ENCODE peak calls at places on chromosomes 1 and 21, in four cellular contexts. K is neuronal stem cell, U is H1, Y is H9. C is an unnamed sample.

GRCh38 chr21:33854604-33855003 is 61.0 kb downstream of the ATP5PO start:
- DNase-seq in U (no peak), Y (no peak), K (no peak), C (peak)

GRCh38 chr1:108316545-108316944 is 72.7 kb upstream of the NBPF4 start:
- DNase-seq in K (no peak), U (no peak), Y (no peak), C (peak)

GRCh38 chr1:152735648-152736047 is 22.2 kb upstream of the KPRP start:
- DNase-seq in Y (no peak), K (no peak), U (no peak), C (no peak)

GRCh38 chr1:182391362-182392044 is at the start of gene GLUL:
- DNase-seq in K (peak), U (peak), Y (peak), C (peak)

GRCh38 chr21:45847870-45848269 is 133.7 kb upstream of the COL6A1 start:
- DNase-seq in U (no peak), Y (peak), K (no peak), C (no peak)

GRCh38 chr1:101022294-101022693 is 3.3 kb downstream of the DPH5 start:
- DNase-seq in K (no peak), U (no peak), Y (no peak), C (peak)

GRCh38 chr1:198499588-198499987 is 40.9 kb downstream of the ATP6V1G3 start:
- DNase-seq in U (no peak), Y (no peak), K (no peak), C (no peak)

GRCh38 chr1:155466996-155467395 is 95.6 kb downstream of the ASH1L start:
- DNase-seq in Y (no peak), U (no peak), K (no peak), C (peak)

GRCh38 chr1:146012703-146013565 is 8.6 kb downstream of the HJV start:
- DNase-seq in U (no peak), Y (no peak), K (peak), C (peak)

GRCh38 chr1:47627016-47627415 is 189.2 kb downstream of the FOXD2 start:
- DNase-seq in Y (peak), U (no peak), K (no peak), C (no peak)

GRCh38 chr1:201385299-201385891 is 7.9 kb upstream of the TNNT2 start:
- DNase-seq in K (no peak), U (peak), Y (peak), C (peak)

GRCh38 chr1:17837631-17838030 is 82.5 kb downstream of the ACTL8 start:
- DNase-seq in U (no peak), Y (no peak), K (no peak), C (no peak)

GRCh38 chr1:147171399-147172167 is 687 bp downstream of the PRKAB2 start:
- DNase-seq in Y (no peak), U (no peak), K (no peak), C (peak)

GRCh38 chr1:25360596-25361581 is 22.8 kb downstream of the TMEM50A start:
- DNase-seq in K (no peak), U (no peak), Y (no peak), C (peak)

GRCh38 chr1:165456861-165457260 is 11.9 kb upstream of the RXRG start:
- DNase-seq in U (no peak), Y (no peak), K (no peak), C (no peak)

GRCh38 chr1:242435200-242435599 is 89.3 kb downstream of the PLD5 start:
- DNase-seq in K (no peak), U (no peak), Y (no peak), C (no peak)

GRCh38 chr21:45351526-45352275 is 53.3 kb upstream of the COL18A1 start:
- DNase-seq in U (no peak), Y (no peak), K (no peak), C (no peak)

GRCh38 chr1:228088586-228089498 is 6.3 kb downstream of the ARF1 start:
- DNase-seq in K (no peak), U (no peak), Y (no peak), C (peak)

GRCh38 chr1:23027352-23027907 is 8.2 kb downstream of the KDM1A start:
- DNase-seq in Y (no peak), U (no peak), K (no peak), C (no peak)

GRCh38 chr1:55064861-55065263 is 25.5 kb downstream of the PCSK9 start:
- DNase-seq in K (no peak), U (no peak), Y (peak), C (peak)

GRCh38 chr21:29005696-29006095 is 13.0 kb upstream of the LTN1 start:
- DNase-seq in Y (no peak), U (no peak), K (no peak), C (no peak)
- H4K8ac ChIP-seq in Y (no peak), U (no peak), K (no peak), C (no peak)

GRCh38 chr1:230824571-230825060 is 43.7 kb downstream of the C1orf198 start:
- DNase-seq in Y (no peak), K (no peak), U (no peak), C (peak)

GRCh38 chr1:230826166-230826875 is 42.0 kb downstream of the C1orf198 start:
- DNase-seq in U (no peak), K (no peak), Y (no peak), C (no peak)

GRCh38 chr1:230823835-230824485 is 44.4 kb downstream of the C1orf198 start:
- DNase-seq in K (no peak), Y (no peak), U (no peak), C (no peak)

GRCh38 chr1:230825804-230826160 is 42.5 kb downstream of the C1orf198 start:
- DNase-seq in U (no peak), Y (no peak), K (no peak), C (no peak)

DNA sequence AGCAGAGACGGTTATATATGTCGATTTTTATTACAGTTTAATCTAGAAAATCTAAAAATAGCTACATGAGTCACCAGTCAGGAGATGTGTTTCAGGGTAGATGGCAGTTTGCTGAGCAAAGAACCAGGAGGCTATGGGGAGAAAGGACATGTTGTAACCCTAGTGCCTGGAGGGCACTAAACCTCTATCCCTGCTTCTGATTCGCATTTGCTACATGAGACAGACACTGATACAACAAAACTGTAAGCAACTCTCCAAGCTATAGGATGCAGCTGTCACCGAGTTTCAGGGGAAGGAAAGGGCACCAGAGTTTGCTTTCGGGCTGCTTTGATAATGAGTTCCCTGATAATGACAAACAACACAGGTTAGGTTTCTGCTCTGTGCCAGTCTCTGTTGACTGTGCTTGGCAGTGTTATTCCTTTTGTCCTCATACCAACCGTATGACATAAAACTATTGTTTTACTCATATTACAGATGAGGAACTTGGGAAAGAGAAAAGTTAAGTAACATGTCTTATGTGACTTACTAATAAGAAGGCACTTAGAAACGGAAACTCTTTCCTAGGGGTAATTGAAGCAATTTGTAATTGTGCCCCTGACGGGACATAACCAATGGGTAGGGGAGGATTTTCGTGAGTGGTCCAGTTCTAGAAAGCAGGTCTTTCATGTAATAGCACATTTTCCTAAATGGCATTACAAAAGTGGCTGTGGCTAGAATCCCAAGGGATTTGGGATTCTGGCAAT is 43.1 kb downstream of the C1orf198 start:
- DNase-seq in U (no peak), Y (no peak), K (no peak), C (peak)
- H3K9ac ChIP-seq in U (no peak), Y (no peak), K (no peak), C (peak)

GRCh38 chr1:26862781-26863676 is at the start of gene SFN:
- DNase-seq in K (no peak), U (peak), Y (peak), C (no peak)

GRCh38 chr1:26863677-26864060 is 720 bp downstream of the SFN start:
- DNase-seq in U (no peak), K (no peak), Y (no peak), C (no peak)

GRCh38 chr1:26861286-26861701 is 1.7 kb upstream of the SFN start:
- DNase-seq in K (no peak), Y (no peak), U (no peak), C (peak)

GRCh38 chr1:26861889-26862371 is 1.0 kb upstream of the SFN start:
- DNase-seq in U (no peak), K (no peak), Y (no peak), C (no peak)

GRCh38 chr1:26864610-26865480 is 1.9 kb downstream of the SFN start:
- DNase-seq in U (peak), Y (peak), K (peak), C (peak)
- H4K8ac ChIP-seq in U (peak), Y (no peak), K (peak), C (peak)

GRCh38 chr1:40310129-40310461 is 7.0 kb downstream of the COL9A2 start:
- DNase-seq in Y (no peak), U (no peak), K (no peak), C (no peak)

GRCh38 chr1:40311692-40312091 is 5.4 kb downstream of the COL9A2 start:
- DNase-seq in K (no peak), U (no peak), Y (no peak), C (no peak)

GRCh38 chr1:40309374-40310128 is 7.5 kb downstream of the COL9A2 start:
- DNase-seq in K (peak), U (no peak), Y (no peak), C (no peak)

GRCh38 chr1:40312238-40313205 is 4.6 kb downstream of the COL9A2 start:
- DNase-seq in Y (no peak), U (no peak), K (no peak), C (no peak)

GRCh38 chr1:40310983-40311642 is 6.0 kb downstream of the COL9A2 start:
- DNase-seq in U (no peak), K (no peak), Y (peak), C (no peak)
- H3K9ac ChIP-seq in U (no peak), K (no peak), Y (no peak), C (no peak)

GRCh38 chr1:234898455-234899033 is 230.1 kb downstream of the TOMM20 start:
- DNase-seq in K (no peak), U (no peak), Y (no peak), C (no peak)
- H4K8ac ChIP-seq in K (no peak), U (no peak), Y (no peak), C (peak)

DNA sequence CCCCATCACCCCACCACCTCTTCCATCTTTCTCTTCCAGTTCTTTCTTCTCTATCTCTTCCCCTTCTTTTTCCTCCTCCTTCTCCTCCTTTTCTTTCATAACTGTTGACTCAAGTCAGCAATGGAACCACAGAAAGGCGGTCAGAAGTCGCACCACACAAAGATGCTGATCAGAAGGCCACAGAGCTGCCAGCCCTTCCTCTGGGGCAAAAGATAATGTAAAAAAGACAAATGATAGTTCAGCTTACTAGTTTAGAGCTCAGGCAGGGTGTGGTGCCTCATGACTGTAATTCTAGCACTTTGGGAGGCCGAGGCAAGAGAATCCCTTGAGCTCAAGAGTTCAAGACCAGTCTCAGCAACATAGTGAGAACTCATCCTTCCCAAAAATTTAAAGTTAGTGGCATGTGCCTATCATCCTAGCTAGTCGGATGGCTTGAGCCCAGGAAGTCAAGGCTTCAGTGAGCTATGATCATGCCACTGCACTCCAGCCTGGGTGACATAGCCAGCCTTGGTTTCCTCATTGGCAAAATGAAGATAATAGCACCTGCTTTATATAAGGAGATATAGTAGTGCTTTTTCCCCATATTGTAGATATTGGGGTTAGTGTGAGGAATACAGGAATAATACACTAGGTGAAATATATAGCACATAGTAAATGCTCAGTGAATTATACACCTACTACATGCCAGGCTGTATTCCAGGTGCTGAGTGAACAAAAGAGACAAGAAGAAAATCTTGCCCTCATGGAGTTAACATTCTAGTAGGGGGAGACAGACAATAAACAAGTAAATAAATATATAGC is 12.5 kb upstream of the IGSF3 start:
- DNase-seq in K (no peak), U (no peak), Y (no peak), C (no peak)
- H3K9ac ChIP-seq in K (no peak), U (no peak), Y (no peak), C (no peak)

GRCh38 chr1:206891412-206891811 is 5.8 kb upstream of the IL24 start:
- DNase-seq in U (no peak), K (no peak), Y (no peak), C (no peak)

GRCh38 chr1:206890690-206891089 is 6.6 kb upstream of the IL24 start:
- DNase-seq in Y (no peak), U (no peak), K (no peak), C (peak)

GRCh38 chr1:206887701-206888100 is 9.5 kb upstream of the IL24 start:
- DNase-seq in U (no peak), K (no peak), Y (no peak), C (peak)

GRCh38 chr1:206892351-206892984 is 4.8 kb upstream of the IL24 start:
- DNase-seq in K (no peak), Y (no peak), U (no peak), C (peak)

GRCh38 chr1:206890125-206890637 is 7.1 kb upstream of the IL24 start:
- DNase-seq in K (no peak), U (no peak), Y (no peak), C (no peak)
- H4K8ac ChIP-seq in K (no peak), U (no peak), Y (no peak), C (peak)

GRCh38 chr1:91606546-91607078 is 106.0 kb downstream of the CDC7 start:
- DNase-seq in U (no peak), Y (no peak), K (no peak), C (no peak)

GRCh38 chr1:91608876-91609275 is 108.2 kb downstream of the CDC7 start:
- DNase-seq in K (no peak), U (no peak), Y (no peak), C (peak)

GRCh38 chr1:91604632-91605031 is 104.0 kb downstream of the CDC7 start:
- DNase-seq in Y (no peak), U (no peak), K (no peak), C (no peak)

GRCh38 chr1:91603409-91603808 is 102.8 kb downstream of the CDC7 start:
- DNase-seq in Y (no peak), K (no peak), U (no peak), C (no peak)

DNA sequence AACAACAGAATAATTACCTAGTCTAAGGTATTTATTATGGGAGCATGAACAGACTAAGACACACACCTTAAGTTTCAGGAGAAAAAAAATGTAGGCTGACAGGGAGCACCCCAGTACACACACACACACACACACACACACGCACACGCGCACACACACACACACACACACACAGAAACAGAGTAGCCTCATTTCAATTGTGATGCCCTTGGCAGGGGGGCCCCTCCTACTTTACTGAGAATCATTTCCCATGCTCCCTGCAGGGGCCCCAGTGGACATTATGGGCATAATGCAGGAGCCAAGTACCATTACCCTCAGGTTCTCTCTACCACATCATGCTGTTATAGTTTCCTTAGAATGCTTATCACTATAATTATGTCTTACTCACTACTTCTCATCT is 104.9 kb downstream of the CDC7 start:
- DNase-seq in U (no peak), Y (no peak), K (no peak), C (no peak)
- H3K9ac ChIP-seq in U (no peak), Y (no peak), K (no peak), C (no peak)

DNA sequence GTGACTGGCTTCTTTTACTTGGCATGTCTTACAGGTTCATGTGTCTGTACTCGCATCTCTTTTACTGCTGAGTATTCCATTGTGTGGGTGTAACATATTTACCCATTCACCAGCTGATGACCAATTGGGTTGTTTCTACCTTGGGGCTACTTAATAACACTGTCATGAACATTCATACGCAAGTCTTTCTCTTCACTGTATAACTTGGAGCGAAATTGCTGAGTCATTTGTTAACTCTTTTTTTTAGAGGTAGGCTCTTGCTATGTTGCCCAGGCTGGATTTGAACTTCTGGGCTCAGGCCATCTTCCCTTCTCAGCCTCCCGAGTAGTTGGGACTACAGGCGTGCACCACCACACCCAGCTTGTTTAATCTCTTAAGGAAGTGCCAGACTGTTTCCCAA is 6.5 kb downstream of the PYCR2 start:
- DNase-seq in Y (no peak), K (no peak), U (no peak), C (no peak)
- H4K8ac ChIP-seq in Y (no peak), K (no peak), U (no peak), C (no peak)

C was measured in mesenchymal stem cell.